ENCODE peak calls at places on chromosome 13, in four cellular contexts. Z is T-helper 1 cell, H is MV-4-11, W is cardiac muscle cell. U is an unnamed sample.

GRCh38 chr13:54486421-54487166 is 1458.0 kb downstream of the OLFM4 start:
- DNase-seq in Z (no peak), H (no peak), W (no peak), U (no peak)

GRCh38 chr13:75803175-75803611 is 167.1 kb downstream of the LMO7 start:
- DNase-seq in Z (no peak), H (no peak), W (peak; percentile 9), U (no peak)

GRCh38 chr13:71169125-71169524 is 697.9 kb downstream of the DACH1 start:
- DNase-seq in Z (no peak), H (no peak), W (no peak), U (no peak)

GRCh38 chr13:48072787-48073186 is 22.1 kb downstream of the MED4 start:
- DNase-seq in Z (no peak), H (no peak), W (no peak), U (no peak)

GRCh38 chr13:43085545-43085944 is 62.2 kb downstream of the DNAJC15 start:
- DNase-seq in Z (no peak), H (no peak), W (peak; percentile 42), U (no peak)

GRCh38 chr13:25727250-25727649 is 324.6 kb downstream of the SHISA2 start:
- DNase-seq in Z (no peak), H (no peak), W (no peak), U (no peak)

GRCh38 chr13:99857738-99858137 is 113.8 kb downstream of the ZIC5 start:
- DNase-seq in Z (no peak), H (no peak), W (no peak), U (no peak)

GRCh38 chr13:66656050-66656449 is 574.1 kb downstream of the PCDH9 start:
- DNase-seq in Z (no peak), H (no peak), W (peak; percentile 4), U (no peak)

GRCh38 chr13:99218545-99218944 is 17.9 kb downstream of the UBAC2 start:
- DNase-seq in Z (no peak), H (no peak), W (no peak), U (peak; percentile 85)

GRCh38 chr13:113411216-113412023 is 41.9 kb downstream of the ADPRHL1 start:
- DNase-seq in Z (no peak), H (peak; percentile 85), W (no peak), U (no peak)

GRCh38 chr13:38045278-38046048 is 175.9 kb upstream of the TRPC4 start:
- DNase-seq in Z (no peak), H (peak; percentile 36), W (peak; percentile 23), U (no peak)

GRCh38 chr13:113759525-113760137 is 605 bp downstream of the TMEM255B start:
- DNase-seq in Z (no peak), H (no peak), W (peak; percentile 13), U (peak; percentile 36)

GRCh38 chr13:49594576-49594975 is 9.2 kb upstream of the RCBTB1 start:
- DNase-seq in Z (no peak), H (no peak), W (no peak), U (no peak)

GRCh38 chr13:21039097-21039800 is 22.1 kb downstream of the LATS2 start:
- DNase-seq in Z (no peak), H (peak; percentile 83), W (no peak), U (no peak)